ENCODE peak calls at places on chromosomes 4 and X, in five cellular contexts. E, S, Q, U and A are unnamed samples.

GRCh38 chr4:61152433-61152832 is 47.7 kb upstream of the ADGRL3 start:
- DNase-seq in E (no peak), U (no peak), Q (no peak), S (no peak), A (no peak)

GRCh38 chr4:159107203-159107921 is 4.5 kb downstream of the RAPGEF2 start:
- DNase-seq in E (no peak), Q (no peak), U (no peak), S (no peak), A (no peak)

GRCh38 chrX:135984220-135984619 is 1.0 kb upstream of the SLC9A6 start:
- DNase-seq in Q (no peak), E (no peak), S (no peak), U (no peak), A (no peak)

GRCh38 chrX:102966701-102967100 is 29.6 kb downstream of the RAB40AL start:
- DNase-seq in E (no peak), Q (no peak), U (no peak), S (no peak), A (no peak)

GRCh38 chr4:176139518-176139917 is 55.9 kb downstream of the SPATA4 start:
- DNase-seq in Q (no peak), S (no peak), E (no peak), U (no peak), A (no peak)

GRCh38 chr4:96097693-96098092 is 257.8 kb downstream of the PDHA2 start:
- DNase-seq in E (no peak), S (no peak), Q (no peak), U (no peak), A (no peak)

GRCh38 chr4:16289872-16290554 is 63.7 kb upstream of the TAPT1 start:
- DNase-seq in E (peak; percentile 64), Q (peak; percentile 37), U (peak; percentile 17), S (no peak), A (no peak)

GRCh38 chr4:5943561-5943960 is 50.7 kb upstream of the CRMP1 start:
- DNase-seq in U (no peak), S (no peak), E (no peak), Q (no peak), A (no peak)

DNA sequence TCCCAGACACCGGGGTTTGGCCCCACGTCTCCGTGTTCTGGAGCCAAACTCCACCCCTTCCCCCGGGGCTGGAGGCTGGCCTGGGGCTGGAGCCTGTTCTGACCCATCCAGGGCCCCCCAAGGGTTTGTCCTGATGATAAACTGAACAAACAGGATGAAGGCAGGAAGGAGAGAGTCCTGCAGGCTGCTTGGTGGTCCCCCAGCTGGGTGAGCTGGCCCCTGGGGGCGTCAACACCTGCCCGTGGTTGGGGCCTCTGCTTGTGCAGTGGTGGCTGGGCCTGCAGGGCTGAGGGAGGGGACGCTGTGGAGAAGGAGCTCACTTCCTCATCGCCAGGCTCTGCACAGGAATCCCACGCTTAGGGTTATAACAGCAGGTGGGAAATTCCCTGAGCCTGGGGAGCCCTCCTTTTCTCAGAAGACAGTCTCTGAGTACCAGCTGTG is 2.3 kb downstream of the SH3TC1 start:
- DNase-seq in U (no peak), Q (no peak), E (peak; percentile 51), S (no peak), A (peak; percentile 11)
- H3K4me3 ChIP-seq in U (peak overlapping the region; percentile 85), Q (no peak overlapping the region), E (no peak overlapping the region), S (peak overlapping the region; percentile 38), A (peak overlapping the region; percentile 86)

GRCh38 chrX:70128071-70128470 is 5.2 kb upstream of the IGBP1 start:
- DNase-seq in U (no peak), Q (peak; percentile 9), S (no peak), E (no peak), A (no peak)
- H3K4me3 ChIP-seq in U (no peak overlapping the region), Q (no peak overlapping the region), S (no peak overlapping the region), E (no peak overlapping the region), A (no peak overlapping the region)

GRCh38 chr4:140740422-140740821 is 15.8 kb downstream of the TBC1D9 start:
- DNase-seq in U (no peak), E (no peak), Q (no peak), S (no peak), A (no peak)

GRCh38 chr4:140744421-140744820 is 11.8 kb downstream of the TBC1D9 start:
- DNase-seq in S (no peak), U (no peak), E (no peak), Q (no peak), A (no peak)

GRCh38 chr4:140743194-140743931 is 12.8 kb downstream of the TBC1D9 start:
- DNase-seq in E (no peak), S (no peak), Q (peak; percentile 64), U (no peak), A (no peak)

GRCh38 chr4:140740906-140741670 is 15.1 kb downstream of the TBC1D9 start:
- DNase-seq in Q (no peak), U (no peak), E (no peak), S (no peak), A (no peak)

DNA sequence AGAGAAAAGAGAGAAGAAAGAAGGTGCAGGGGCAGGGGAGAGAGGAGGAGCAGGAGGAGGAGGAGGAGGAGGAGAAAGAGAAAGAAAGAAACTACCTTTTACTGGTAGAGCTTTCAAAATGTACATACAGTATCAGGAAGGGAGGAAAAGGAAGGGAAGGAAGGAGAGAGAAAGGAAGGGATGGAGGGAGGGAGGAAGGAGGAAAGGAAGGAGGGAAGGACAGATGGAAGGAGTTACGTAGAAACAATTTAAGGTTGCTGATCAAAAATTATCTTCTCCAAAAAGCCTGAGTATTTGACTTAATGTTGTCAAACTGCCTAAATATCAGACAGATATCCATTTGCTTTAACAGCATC is 13.4 kb downstream of the TBC1D9 start:
- DNase-seq in E (no peak), Q (no peak), S (no peak), U (no peak), A (no peak)
- H3K4me3 ChIP-seq in E (no peak overlapping the region), Q (no peak overlapping the region), S (no peak overlapping the region), U (no peak overlapping the region), A (no peak overlapping the region)

DNA sequence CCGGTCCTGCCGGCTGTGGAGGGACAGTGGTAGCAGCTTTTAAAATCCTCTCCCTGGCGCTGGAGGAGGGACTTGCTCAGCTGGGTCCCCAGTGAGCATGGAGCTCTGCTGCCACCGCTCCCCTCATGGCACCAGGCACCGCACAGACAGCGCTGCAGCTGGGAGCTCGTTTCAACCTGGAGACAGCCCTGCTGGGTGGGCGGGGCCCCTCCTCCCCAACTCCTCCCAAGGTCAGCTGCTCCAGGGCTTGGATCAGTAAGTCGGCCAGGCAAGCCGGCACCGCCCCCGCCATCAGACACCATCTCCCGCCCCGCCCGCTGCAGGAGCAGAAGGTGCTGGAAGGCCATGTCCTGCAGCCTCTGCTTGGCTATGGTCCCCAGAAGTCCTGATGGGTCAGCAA is 16.4 kb downstream of the ZFYVE28 start:
- DNase-seq in Q (peak; percentile 94), E (peak; percentile 53), U (no peak), S (peak; percentile 64), A (no peak)
- H3K4me3 ChIP-seq in Q (peak overlapping the region; percentile 39), E (no peak overlapping the region), U (peak overlapping the region; percentile 16), S (no peak overlapping the region), A (peak overlapping the region; percentile 51)